ENCODE peak calls at places on chromosome 13, in eight cellular contexts. F is activated T-helper 1 cell treated with anti-CD3 and anti-CD28 coated beads, Interleukin-2, amount 50 U/mL, for 16 hours; I is activated CD8-positive, alpha-beta memory T cell treated with anti-CD3 and anti-CD28 coated beads for 1 hour; U is heart left ventricle; H is WTC11; C is neural crest cell; D is stimulated activated CD8-positive, alpha-beta memory T cell treated with anti-CD3 and anti-CD28 coated beads, Interleukin-15, amount 100 ng/mL, for 4 hours; N is ascending aorta. M is an unnamed sample.

GRCh38 chr13:35832551-35832950 is 298.6 kb downstream of the DCLK1 start:
- DNase-seq in F (no peak), I (no peak), U (no peak), H (no peak), C (no peak), D (no peak), N (no peak), M (no peak)

GRCh38 chr13:112796190-112796915 is 106.5 kb downstream of the ATP11A start:
- DNase-seq in F (no peak), I (no peak), U (no peak), H (no peak), C (no peak), D (no peak), N (no peak), M (peak)

GRCh38 chr13:46571189-46571901 is 18.4 kb downstream of the LRCH1 start:
- DNase-seq in F (no peak), I (no peak), U (peak), H (no peak), C (no peak), D (no peak), N (peak), M (no peak)

GRCh38 chr13:111663505-111663904 is 343.1 kb downstream of the TEX29 start:
- DNase-seq in F (no peak), I (no peak), U (no peak), H (no peak), C (no peak), D (no peak), N (no peak), M (peak)

GRCh38 chr13:24252136-24252535 is 57.2 kb upstream of the C1QTNF9 start:
- DNase-seq in F (no peak), I (no peak), U (no peak), H (no peak), C (no peak), D (no peak), N (no peak), M (no peak)

GRCh38 chr13:39378293-39378692 is 224.7 kb downstream of the LHFPL6 start:
- DNase-seq in F (no peak), I (no peak), U (no peak), H (no peak), C (no peak), D (no peak), N (no peak), M (no peak)

GRCh38 chr13:49450105-49450819 is 6.2 kb downstream of the SETDB2 start:
- DNase-seq in F (no peak), I (no peak), U (no peak), H (no peak), C (no peak), D (no peak), N (no peak), M (no peak)

GRCh38 chr13:102090532-102090931 is 311.3 kb downstream of the FGF14 start:
- DNase-seq in F (no peak), I (no peak), U (no peak), H (no peak), C (no peak), D (no peak), N (no peak), M (no peak)

GRCh38 chr13:42047561-42048322 is 706 bp upstream of the DGKH start:
- DNase-seq in F (no peak), I (no peak), U (peak), H (peak), C (peak), D (no peak), N (peak), M (no peak)

GRCh38 chr13:109412232-109412935 is 374.0 kb downstream of the IRS2 start:
- DNase-seq in F (no peak), I (no peak), U (peak), H (peak), C (peak), D (no peak), N (no peak), M (peak)

GRCh38 chr13:50420720-50421456 is 405.6 kb downstream of the KCNRG start:
- DNase-seq in F (no peak), I (no peak), U (peak), H (no peak), C (no peak), D (no peak), N (no peak), M (no peak)

GRCh38 chr13:27273658-27274425 is 3.2 kb downstream of the RASL11A start:
- DNase-seq in F (no peak), I (no peak), U (no peak), H (no peak), C (no peak), D (no peak), N (peak), M (no peak)

GRCh38 chr13:107650081-107650701 is 565.1 kb downstream of the LIG4 start:
- DNase-seq in F (no peak), I (no peak), U (peak), H (peak), C (peak), D (no peak), N (no peak), M (peak)

GRCh38 chr13:109361562-109361961 is 424.8 kb downstream of the IRS2 start:
- DNase-seq in F (no peak), I (no peak), U (no peak), H (no peak), C (no peak), D (no peak), N (no peak), M (no peak)

GRCh38 chr13:33494596-33495214 is 209.2 kb upstream of the STARD13 start:
- DNase-seq in F (no peak), I (no peak), U (no peak), H (no peak), C (no peak), D (no peak), N (no peak), M (no peak)

M was measured in type B pancreatic cell.